ENCODE peak calls at places on chromosomes 12 and 14, in five cellular contexts. U is cardiac fibroblast, G is mucosa of gallbladder, F is prostate gland, J is NCI-H146. D is an unnamed sample.

GRCh38 chr12:49293056-49293956 is 1.6 kb upstream of the PRPH start:
- DNase-seq in U (peak), G (no peak), F (no peak), J (peak), D (no peak)

GRCh38 chr12:95351745-95352144 is 122.2 kb upstream of the METAP2 start:
- DNase-seq in U (peak), G (no peak), F (no peak), J (no peak), D (no peak)

GRCh38 chr12:71135812-71136176 is 22.0 kb downstream of the TSPAN8 start:
- DNase-seq in U (peak), G (no peak), F (no peak), J (no peak), D (peak)

GRCh38 chr14:93648440-93649168 is 139.7 kb downstream of the PRIMA1 start:
- DNase-seq in U (no peak), G (no peak), F (no peak), J (peak), D (no peak)

GRCh38 chr12:104602901-104603300 is 146.2 kb downstream of the CHST11 start:
- DNase-seq in U (no peak), G (no peak), F (no peak), J (no peak), D (peak)

GRCh38 chr14:56561586-56561985 is 18.0 kb upstream of the TMEM260 start:
- DNase-seq in U (no peak), G (no peak), F (no peak), J (no peak), D (no peak)

GRCh38 chr12:131287938-131288797 is 334.5 kb downstream of the ADGRD1 start:
- DNase-seq in U (no peak), G (peak), F (no peak), J (no peak), D (no peak)

GRCh38 chr12:107254258-107254856 is 161.0 kb upstream of the CRY1 start:
- DNase-seq in U (no peak), G (no peak), F (no peak), J (no peak), D (no peak)

GRCh38 chr12:96241484-96242256 is 47.5 kb downstream of the ELK3 start:
- DNase-seq in U (peak), G (peak), F (no peak), J (no peak), D (peak)

GRCh38 chr12:123910057-123910456 is 62.6 kb downstream of the CCDC92 start:
- DNase-seq in U (no peak), G (no peak), F (no peak), J (peak), D (no peak)

GRCh38 chr14:50600849-50601248 is 40.9 kb downstream of the ATL1 start:
- DNase-seq in U (peak), G (no peak), F (peak), J (no peak), D (no peak)

GRCh38 chr12:108816652-108817335 is 40.6 kb downstream of the SSH1 start:
- DNase-seq in U (no peak), G (no peak), F (peak), J (no peak), D (no peak)

GRCh38 chr12:2396448-2396871 is 343.7 kb downstream of the CACNA1C start:
- DNase-seq in U (peak), G (peak), F (peak), J (no peak), D (no peak)

GRCh38 chr14:37590096-37590809 is 4.8 kb downstream of the FOXA1 start:
- DNase-seq in U (no peak), G (no peak), F (no peak), J (peak), D (no peak)

GRCh38 chr12:107243316-107243715 is 150.0 kb upstream of the CRY1 start:
- DNase-seq in U (no peak), G (no peak), F (no peak), J (peak), D (no peak)

GRCh38 chr14:88998027-88998426 is 173.6 kb downstream of the TTC8 start:
- DNase-seq in U (no peak), G (no peak), F (no peak), J (peak), D (no peak)

GRCh38 chr12:8658361-8658760 is 4.3 kb downstream of the MFAP5 start:
- DNase-seq in U (peak), G (no peak), F (no peak), J (no peak), D (peak)

GRCh38 chr12:89354630-89354931 is 2.3 kb upstream of the DUSP6 start:
- DNase-seq in U (peak), G (no peak), F (no peak), J (peak), D (no peak)

GRCh38 chr14:80624581-80624980 is 317.0 kb downstream of the CEP128 start:
- DNase-seq in U (no peak), G (no peak), F (no peak), J (no peak), D (no peak)

GRCh38 chr12:56836800-56837663 is 73.9 kb downstream of the HSD17B6 start:
- DNase-seq in U (peak), G (no peak), F (no peak), J (no peak), D (peak)